ENCODE peak calls at places on chromosomes 2 and 18, in five cellular contexts. Y is NT2/D1, H is H1, E is HepG2, W is GM12878. Z is an unnamed sample.

GRCh38 chr2:130963849-130964793 is 127.4 kb downstream of the ARHGEF4 start:
- DNase-seq in Y (peak), H (peak), E (no peak), W (no peak), Z (peak)

GRCh38 chr2:121595012-121595891 is 54.0 kb downstream of the CLASP1 start:
- DNase-seq in Y (no peak), H (no peak), E (no peak), W (no peak), Z (no peak)

GRCh38 chr2:5077479-5078089 is 614.6 kb upstream of the SOX11 start:
- DNase-seq in Y (no peak), H (no peak), E (no peak), W (no peak), Z (no peak)

GRCh38 chr2:145068509-145068908 is 548.6 kb upstream of the ZEB2 start:
- DNase-seq in Y (no peak), H (no peak), E (no peak), W (no peak), Z (no peak)

GRCh38 chr2:180761224-180761623 is 219.2 kb upstream of the UBE2E3 start:
- DNase-seq in Y (no peak), H (no peak), E (peak), W (no peak), Z (no peak)

GRCh38 chr18:63725682-63726480 is 23.1 kb downstream of the SERPINB11 start:
- DNase-seq in Y (no peak), H (no peak), E (no peak), W (no peak), Z (no peak)

GRCh38 chr2:73341039-73341438 is 44.6 kb upstream of the ALMS1 start:
- DNase-seq in Y (no peak), H (no peak), E (no peak), W (no peak), Z (no peak)

GRCh38 chr2:168538534-168538933 is 82.5 kb downstream of the CERS6 start:
- DNase-seq in Y (no peak), H (no peak), E (no peak), W (no peak), Z (no peak)

GRCh38 chr2:64524604-64525322 is 635 bp downstream of the AFTPH start:
- DNase-seq in Y (peak), H (no peak), E (peak), W (no peak), Z (peak)

GRCh38 chr2:42865884-42866861 is 73.8 kb upstream of the HAAO start:
- DNase-seq in Y (no peak), H (no peak), E (no peak), W (no peak), Z (no peak)

GRCh38 chr2:73870084-73870483 is 22.7 kb upstream of the ACTG2 start:
- DNase-seq in Y (no peak), H (no peak), E (no peak), W (no peak), Z (no peak)

GRCh38 chr2:127901339-127902072 is 15.8 kb upstream of the AMMECR1L start:
- DNase-seq in Y (no peak), H (no peak), E (no peak), W (no peak), Z (no peak)

GRCh38 chr18:64803471-64803870 is 654.6 kb upstream of the LINC00305 start:
- DNase-seq in Y (no peak), H (no peak), E (no peak), W (no peak), Z (no peak)

GRCh38 chr2:26516246-26516645 is 38.3 kb upstream of the OTOF start:
- DNase-seq in Y (no peak), H (no peak), E (no peak), W (no peak), Z (no peak)

GRCh38 chr18:78777992-78778391 is 201.6 kb upstream of the SALL3 start:
- DNase-seq in Y (no peak), H (no peak), E (no peak), W (no peak), Z (no peak)

GRCh38 chr2:10931710-10932255 is 20.0 kb downstream of the KCNF1 start:
- DNase-seq in Y (no peak), H (no peak), E (no peak), W (no peak), Z (no peak)

GRCh38 chr2:43518182-43518581 is 77.7 kb downstream of the THADA start:
- DNase-seq in Y (no peak), H (no peak), E (no peak), W (no peak), Z (no peak)

GRCh38 chr18:5294113-5294617 is 1.4 kb downstream of the ZBTB14 start:
- DNase-seq in Y (no peak), H (no peak), E (no peak), W (no peak), Z (no peak)

GRCh38 chr2:144467479-144468210 is 52.3 kb downstream of the ZEB2 start:
- DNase-seq in Y (no peak), H (no peak), E (no peak), W (no peak), Z (no peak)

GRCh38 chr2:202091476-202091875 is 18.4 kb downstream of the KIAA2012 start:
- DNase-seq in Y (no peak), H (no peak), E (no peak), W (no peak), Z (no peak)

GRCh38 chr2:33059452-33060156 is 112.9 kb downstream of the LTBP1 start:
- DNase-seq in Y (no peak), H (no peak), E (no peak), W (no peak), Z (no peak)

GRCh38 chr2:217451634-217452033 is 551.2 kb downstream of the TNS1 start:
- DNase-seq in Y (no peak), H (no peak), E (peak), W (no peak), Z (no peak)

GRCh38 chr2:130756041-130756720 is 841 bp downstream of the AMER3 start:
- DNase-seq in Y (no peak), H (peak), E (no peak), W (no peak), Z (peak)

GRCh38 chr2:6826081-6826913 is 39.4 kb downstream of the CMPK2 start:
- DNase-seq in Y (peak), H (no peak), E (peak), W (peak), Z (peak)

GRCh38 chr2:187013058-187013457 is 164.1 kb upstream of the ZSWIM2 start:
- DNase-seq in Y (no peak), H (no peak), E (no peak), W (no peak), Z (no peak)

GRCh38 chr2:100640329-100641114 is 77.7 kb downstream of the PDCL3 start:
- DNase-seq in Y (no peak), H (no peak), E (no peak), W (no peak), Z (no peak)

GRCh38 chr18:8943900-8944870 is 158.3 kb upstream of the NDUFV2 start:
- DNase-seq in Y (no peak), H (no peak), E (no peak), W (no peak), Z (no peak)

GRCh38 chr18:725641-726040 is 13.2 kb upstream of the ENOSF1 start:
- DNase-seq in Y (no peak), H (no peak), E (no peak), W (no peak), Z (no peak)

GRCh38 chr18:74242451-74243096 is 49.2 kb downstream of the CYB5A start:
- DNase-seq in Y (no peak), H (no peak), E (peak), W (no peak), Z (no peak)

GRCh38 chr18:50203801-50204604 is 9.1 kb upstream of the MYO5B start:
- DNase-seq in Y (peak), H (no peak), E (peak), W (no peak), Z (peak)

GRCh38 chr2:119728421-119728820 is 31.3 kb upstream of the PTPN4 start:
- DNase-seq in Y (no peak), H (no peak), E (no peak), W (no peak), Z (no peak)

GRCh38 chr2:168044579-168044978 is 202.8 kb downstream of the STK39 start:
- DNase-seq in Y (no peak), H (no peak), E (no peak), W (no peak), Z (no peak)

GRCh38 chr18:76943542-76944339 is 121.4 kb downstream of the ZNF236 start:
- DNase-seq in Y (no peak), H (no peak), E (no peak), W (no peak), Z (no peak)

GRCh38 chr2:114683251-114683650 is 240.8 kb downstream of the DPP10 start:
- DNase-seq in Y (no peak), H (no peak), E (no peak), W (no peak), Z (no peak)

GRCh38 chr2:159052157-159052561 is 83.7 kb downstream of the TANC1 start:
- DNase-seq in Y (no peak), H (no peak), E (no peak), W (no peak), Z (no peak)
- TF ChIP-seq SUZ12 in Y (no peak), H (no peak), E (no peak), W (no peak), Z (no peak)

GRCh38 chr2:96505231-96505889 is at the start of gene NEURL3:
- DNase-seq in Y (no peak), H (no peak), E (peak), W (no peak), Z (no peak)
- TF ChIP-seq SUZ12 in Y (no peak), H (no peak), E (no peak), W (no peak), Z (no peak)

GRCh38 chr2:208369091-208369490 is 37.5 kb upstream of the PTH2R start:
- DNase-seq in Y (no peak), H (no peak), E (peak), W (no peak), Z (no peak)

GRCh38 chr2:208370881-208371633 is 35.5 kb upstream of the PTH2R start:
- DNase-seq in Y (no peak), H (no peak), E (no peak), W (no peak), Z (no peak)

GRCh38 chr2:208375452-208376068 is 31.0 kb upstream of the PTH2R start:
- DNase-seq in Y (no peak), H (no peak), E (no peak), W (no peak), Z (no peak)

GRCh38 chr2:208371634-208371935 is 35.0 kb upstream of the PTH2R start:
- DNase-seq in Y (no peak), H (no peak), E (no peak), W (no peak), Z (no peak)

GRCh38 chr2:208373460-208374089 is 33.0 kb upstream of the PTH2R start:
- DNase-seq in Y (peak), H (no peak), E (peak), W (no peak), Z (peak)
- TF ChIP-seq SUZ12 in Y (no peak), H (no peak), E (no peak), W (no peak), Z (no peak)

GRCh38 chr2:191931332-191931731 is 84.4 kb upstream of the CAVIN2 start:
- DNase-seq in Y (no peak), H (no peak), E (no peak), W (no peak), Z (no peak)
- TF ChIP-seq SUZ12 in Y (no peak), H (no peak), E (no peak), W (no peak), Z (no peak)

DNA sequence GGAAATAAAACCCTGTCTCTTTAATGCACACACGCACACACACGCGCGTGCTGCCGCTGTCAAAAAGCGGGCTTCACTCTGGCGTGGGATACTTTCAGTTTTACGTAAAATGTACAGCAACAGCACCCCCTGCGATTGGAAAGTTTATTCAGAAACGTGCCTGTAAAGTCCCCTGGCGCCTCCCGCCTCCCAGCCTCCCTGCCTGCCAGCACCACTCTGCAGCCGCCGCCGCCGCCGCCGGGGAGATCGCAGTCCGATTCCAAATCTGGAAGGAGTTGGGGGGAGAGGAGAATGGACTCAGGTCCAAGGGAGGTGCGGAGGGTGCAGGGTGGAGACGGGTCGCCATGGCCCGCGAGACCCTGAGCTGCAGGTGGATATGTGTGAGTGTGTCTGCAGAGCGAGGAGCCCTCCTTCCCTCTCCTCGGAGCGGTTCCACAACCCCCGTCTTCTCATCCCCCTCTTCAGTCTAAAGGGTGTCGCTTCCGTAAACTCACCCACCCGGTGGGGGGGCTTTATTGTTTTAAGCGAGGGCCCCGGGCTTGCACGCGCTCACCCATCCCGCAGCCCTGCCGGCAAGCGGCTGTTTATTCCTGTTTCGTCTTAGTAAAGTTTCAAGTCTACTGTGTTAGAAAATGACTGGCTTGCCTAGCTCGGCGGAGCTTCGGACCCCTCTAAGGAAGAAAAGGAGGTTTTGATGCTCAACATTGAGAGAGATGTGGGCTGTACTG is 1.8 kb upstream of the BCL11A start:
- DNase-seq in Y (no peak), H (no peak), E (peak), W (no peak), Z (no peak)
- TF ChIP-seq SUZ12 in Y (no peak), H (no peak), E (no peak), W (no peak), Z (no peak)

GRCh38 chr2:229519655-229520054 is 194.7 kb downstream of the DNER start:
- DNase-seq in Y (no peak), H (no peak), E (no peak), W (no peak), Z (no peak)

GRCh38 chr2:229520582-229521221 is 193.7 kb downstream of the DNER start:
- DNase-seq in Y (no peak), H (no peak), E (no peak), W (no peak), Z (no peak)
- TF ChIP-seq SUZ12 in Y (no peak), H (no peak), E (no peak), W (no peak), Z (no peak)

GRCh38 chr2:25068193-25068592 is 26.3 kb downstream of the EFR3B start:
- DNase-seq in Y (no peak), H (no peak), E (no peak), W (no peak), Z (no peak)

GRCh38 chr2:25062461-25062860 is 20.6 kb downstream of the EFR3B start:
- DNase-seq in Y (no peak), H (no peak), E (no peak), W (no peak), Z (no peak)

GRCh38 chr2:25066455-25066854 is 24.6 kb downstream of the EFR3B start:
- DNase-seq in Y (no peak), H (no peak), E (no peak), W (no peak), Z (no peak)

GRCh38 chr2:25065768-25066167 is 23.9 kb downstream of the EFR3B start:
- DNase-seq in Y (no peak), H (no peak), E (no peak), W (no peak), Z (no peak)

GRCh38 chr2:25063876-25064660 is 22.2 kb downstream of the EFR3B start:
- DNase-seq in Y (no peak), H (no peak), E (no peak), W (peak), Z (no peak)
- TF ChIP-seq SUZ12 in Y (no peak), H (no peak), E (no peak), W (no peak), Z (no peak)